ENCODE peak calls at places on chromosomes 2 and 18, in nine cellular contexts. O is tibial artery; X is effector memory CD4-positive, alpha-beta T cell; I is cardiac muscle cell; S is left ventricle myocardium inferior; T is esophagus squamous epithelium; R is astrocyte; C is endodermal cell; E is pancreas. L is an unnamed sample. For H3K4me1, the result is how much of the 10 kb centered on the place peaks cover.

GRCh38 chr2:241568738-241569137 is 10.2 kb downstream of the BOK start:
- DNase-seq in C (peak), E (no peak), S (no peak), I (no peak), X (no peak), T (no peak), O (no peak), R (no peak), L (no peak)

GRCh38 chr2:13533524-13533922 is 816.8 kb downstream of the TRIB2 start:
- DNase-seq in I (no peak), R (no peak), O (no peak), C (no peak), X (no peak), S (no peak), T (no peak), E (no peak), L (no peak)

GRCh38 chr2:30193104-30193681 is 38.1 kb upstream of the LBH start:
- DNase-seq in R (no peak), X (no peak), E (no peak), C (no peak), O (no peak), S (no peak), I (peak), T (no peak), L (no peak)

GRCh38 chr2:231646471-231646870 is 53.8 kb downstream of the TEX44 start:
- DNase-seq in C (no peak), E (no peak), S (no peak), R (no peak), I (no peak), X (no peak), O (no peak), T (no peak), L (no peak)

GRCh38 chr2:228847684-228848083 is 423.4 kb downstream of the PID1 start:
- DNase-seq in X (no peak), C (no peak), O (no peak), R (peak), I (peak), S (no peak), T (no peak), E (no peak), L (no peak)

GRCh38 chr2:126894082-126894481 is 4.6 kb upstream of the TEX51 start:
- DNase-seq in X (no peak), T (no peak), S (no peak), O (no peak), R (no peak), C (no peak), E (no peak), I (no peak), L (no peak)

GRCh38 chr2:183383854-183384253 is 259.6 kb downstream of the NUP35 start:
- DNase-seq in I (no peak), T (no peak), R (no peak), E (no peak), X (no peak), O (no peak), S (no peak), C (no peak), L (no peak)

GRCh38 chr2:85754313-85755095 is 713 bp downstream of the ATOH8 start:
- DNase-seq in I (peak), T (no peak), S (peak), E (peak), X (peak), O (no peak), C (peak), R (peak), L (peak)

GRCh38 chr2:37301408-37301807 is 23.2 kb downstream of the PRKD3 start:
- DNase-seq in E (no peak), I (no peak), S (no peak), C (no peak), X (no peak), R (no peak), T (no peak), O (no peak), L (no peak)

GRCh38 chr18:76922107-76922506 is 99.8 kb downstream of the ZNF236 start:
- DNase-seq in C (peak), O (peak), S (no peak), E (no peak), T (no peak), I (peak), R (peak), X (no peak), L (peak)

GRCh38 chr2:58106896-58107295 is 60.3 kb downstream of the VRK2 start:
- DNase-seq in I (no peak), T (no peak), O (no peak), C (no peak), S (no peak), E (no peak), R (peak), X (no peak), L (no peak)

GRCh38 chr2:24920813-24921441 is 890 bp upstream of the ADCY3 start:
- DNase-seq in O (no peak), S (no peak), X (no peak), C (peak), E (no peak), T (no peak), R (no peak), I (no peak), L (no peak)

GRCh38 chr2:168530980-168531379 is 74.9 kb downstream of the CERS6 start:
- DNase-seq in O (no peak), S (no peak), T (no peak), X (no peak), E (no peak), R (no peak), I (peak), C (no peak), L (no peak)

GRCh38 chr2:112821142-112821541 is 15.4 kb downstream of the IL1B start:
- DNase-seq in O (no peak), R (no peak), I (no peak), X (no peak), C (peak), E (no peak), S (no peak), T (no peak), L (no peak)

GRCh38 chr2:186590538-186591441 is 934 bp downstream of the ITGAV start:
- DNase-seq in X (no peak), T (no peak), I (peak), S (no peak), O (no peak), R (peak), C (peak), E (no peak), L (peak)

GRCh38 chr2:169834401-169834800 is 7.1 kb downstream of the UBR3 start:
- DNase-seq in R (no peak), I (no peak), O (no peak), T (no peak), X (no peak), S (no peak), C (no peak), E (no peak), L (no peak)

GRCh38 chr2:10128420-10128819 is 5.9 kb downstream of the RRM2 start:
- DNase-seq in X (no peak), S (no peak), I (no peak), R (no peak), E (no peak), T (no peak), O (no peak), C (no peak), L (no peak)

GRCh38 chr18:8301427-8302172 is 307.6 kb upstream of the RAB12 start:
- DNase-seq in I (peak), S (no peak), R (peak), E (peak), O (no peak), T (no peak), X (no peak), C (no peak), L (no peak)

GRCh38 chr2:14633451-14634211 is 1.1 kb downstream of the LRATD1 start:
- DNase-seq in C (peak), T (no peak), X (no peak), O (no peak), E (peak), R (no peak), S (peak), I (no peak), L (no peak)

GRCh38 chr2:36366491-36367120 is 11.0 kb downstream of the CRIM1 start:
- DNase-seq in E (no peak), C (no peak), X (no peak), R (no peak), T (no peak), S (no peak), O (no peak), I (no peak), L (no peak)

GRCh38 chr2:39728941-39729351 is 50.1 kb downstream of the THUMPD2 start:
- DNase-seq in E (no peak), R (peak), C (peak), X (no peak), I (peak), T (no peak), O (no peak), S (no peak), L (no peak)

GRCh38 chr2:58521803-58522602 is 280.9 kb upstream of the FANCL start:
- DNase-seq in R (peak), S (no peak), O (no peak), X (no peak), C (peak), T (no peak), E (no peak), I (no peak), L (no peak)

GRCh38 chr2:195820373-195820772 is 163.3 kb downstream of the SLC39A10 start:
- DNase-seq in X (no peak), S (no peak), T (no peak), I (peak), O (no peak), C (no peak), R (peak), E (no peak), L (no peak)

GRCh38 chr2:126902152-126902835 is 3.6 kb downstream of the TEX51 start:
- DNase-seq in E (no peak), C (peak), S (no peak), X (no peak), T (no peak), I (no peak), R (no peak), O (no peak), L (no peak)

GRCh38 chr18:32373995-32374394 is 96.7 kb downstream of the GAREM1 start:
- DNase-seq in E (no peak), R (peak), O (no peak), S (no peak), C (no peak), T (no peak), X (no peak), I (peak), L (no peak)

GRCh38 chr2:229235136-229235914 is 35.8 kb downstream of the PID1 start:
- DNase-seq in T (no peak), X (no peak), R (peak), S (no peak), E (no peak), I (peak), C (peak), O (peak), L (no peak)

GRCh38 chr2:197786010-197786877 is 1.1 kb upstream of the BOLL start:
- DNase-seq in E (peak), O (no peak), S (peak), C (peak), R (no peak), X (no peak), I (no peak), T (no peak), L (peak)

GRCh38 chr2:72895759-72896281 is 8.6 kb downstream of the SPR start:
- DNase-seq in R (peak), I (peak), C (peak), T (no peak), O (no peak), E (no peak), S (no peak), X (no peak), L (no peak)

GRCh38 chr2:160432633-160433032 is 61.0 kb downstream of the RBMS1 start:
- DNase-seq in T (no peak), O (no peak), I (peak), S (no peak), E (no peak), R (peak), X (no peak), C (peak), L (no peak)

GRCh38 chr2:96325884-96326255 is 753 bp downstream of the ITPRIPL1 start:
- DNase-seq in E (no peak), O (no peak), T (no peak), I (no peak), X (no peak), S (no peak), R (no peak), C (no peak), L (peak)

GRCh38 chr2:109285244-109285651 is 156.2 kb downstream of the SH3RF3 start:
- DNase-seq in R (peak), C (no peak), S (no peak), X (no peak), I (no peak), E (no peak), O (no peak), T (no peak), L (no peak)

GRCh38 chr2:9990735-9991134 is 39.2 kb downstream of the GRHL1 start:
- DNase-seq in T (no peak), I (peak), X (no peak), C (no peak), S (peak), E (no peak), O (peak), R (no peak), L (no peak)

GRCh38 chr2:121530210-121530562 is 494 bp upstream of the RNU4ATAC start:
- DNase-seq in R (peak), O (peak), X (no peak), C (peak), I (peak), T (peak), E (no peak), S (peak), L (no peak)

GRCh38 chr2:217360781-217361485 is 501.1 kb upstream of the TNP1 start:
- DNase-seq in X (no peak), E (no peak), C (no peak), T (no peak), S (no peak), R (peak), I (peak), O (peak), L (no peak)

GRCh38 chr2:47208852-47209606 is 53.9 kb upstream of the STPG4 start:
- DNase-seq in O (no peak), S (no peak), R (peak), C (no peak), T (no peak), X (no peak), I (peak), E (no peak), L (no peak)

GRCh38 chr2:64403426-64403825 is 50.5 kb upstream of the LGALSL start:
- DNase-seq in R (no peak), T (no peak), I (no peak), C (no peak), X (no peak), E (no peak), S (no peak), O (no peak), L (no peak)

GRCh38 chr2:25402477-25402876 is 60.8 kb upstream of the DNMT3A start:
- DNase-seq in I (no peak), S (no peak), E (no peak), C (no peak), X (no peak), R (no peak), T (no peak), O (no peak), L (peak)

GRCh38 chr18:48562075-48562474 is 23.2 kb downstream of the CTIF start:
- DNase-seq in C (no peak), X (no peak), R (no peak), E (no peak), O (no peak), S (no peak), T (no peak), I (no peak), L (no peak)

GRCh38 chr2:1605102-1605501 is 139.2 kb downstream of the PXDN start:
- DNase-seq in S (peak), T (no peak), E (no peak), I (peak), X (no peak), O (no peak), C (peak), R (peak), L (peak)

GRCh38 chr2:1605659-1606400 is 138.5 kb downstream of the PXDN start:
- DNase-seq in X (no peak), E (no peak), I (peak), R (peak), T (no peak), O (no peak), S (peak), C (peak), L (no peak)

GRCh38 chr2:1607971-1608688 is 136.2 kb downstream of the PXDN start:
- DNase-seq in S (no peak), E (no peak), T (no peak), I (no peak), C (no peak), R (peak), O (no peak), X (no peak), L (no peak)

GRCh38 chr2:1607236-1607920 is 136.9 kb downstream of the PXDN start:
- DNase-seq in R (no peak), T (no peak), S (no peak), I (no peak), O (no peak), C (no peak), X (no peak), E (no peak), L (no peak)

DNA sequence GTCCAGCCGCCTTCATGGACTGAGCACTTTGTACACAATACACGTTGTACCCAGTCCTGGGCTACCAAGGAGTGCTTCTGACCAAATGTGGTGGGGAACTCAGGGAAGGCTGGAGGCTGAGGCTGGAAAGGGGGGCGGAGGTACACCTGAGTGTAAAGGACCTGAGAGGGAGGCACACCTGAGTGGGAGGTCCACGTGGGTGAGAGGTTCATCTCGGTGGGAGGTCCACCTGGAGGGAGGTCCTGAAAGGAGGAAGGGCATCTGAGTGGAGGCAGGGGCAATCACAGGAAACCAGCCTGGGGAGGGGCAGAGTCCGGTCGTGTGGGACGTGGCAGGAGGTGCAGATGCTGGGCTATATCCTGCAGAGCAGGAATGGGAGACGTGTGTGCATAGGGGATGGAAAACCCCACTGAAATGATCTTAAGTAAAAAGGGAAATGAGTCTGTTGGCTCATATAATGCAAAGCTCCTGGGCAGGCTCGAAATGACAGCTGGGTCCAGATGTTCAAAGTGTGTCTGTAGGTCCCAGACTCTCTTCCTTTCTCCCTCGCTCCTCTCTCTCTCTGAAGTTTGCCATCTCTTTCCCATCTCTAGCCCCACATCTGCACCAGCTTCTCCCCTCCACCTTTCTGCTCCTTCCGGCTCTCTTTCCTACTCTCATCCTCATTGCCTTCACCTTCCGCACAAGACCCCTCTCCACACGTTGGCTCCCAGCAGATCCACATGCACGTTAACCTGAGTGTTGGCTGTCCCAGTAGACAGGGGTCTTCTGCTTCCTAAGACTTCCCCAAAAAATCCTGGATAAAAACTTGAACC is 137.7 kb downstream of the PXDN start:
- DNase-seq in X (no peak), E (no peak), O (no peak), T (no peak), I (no peak), S (no peak), C (peak), R (no peak), L (no peak)
- H3K4me1 ChIP-seq in X (under half), E (under half), O (under half), T (under half), I (under half), S (under half), C (under half), R (under half), L (under half)

GRCh38 chr2:98583516-98583865 is 24.8 kb downstream of the COA5 start:
- DNase-seq in E (no peak), O (no peak), R (no peak), T (no peak), C (peak), S (no peak), X (no peak), I (no peak), L (no peak)
- H3K27ac ChIP-seq in E (no peak), O (no peak), R (no peak), T (no peak), C (no peak), S (no peak), X (no peak), I (no peak), L (no peak)

GRCh38 chr18:7205346-7205745 is 25.5 kb upstream of the LRRC30 start:
- DNase-seq in X (no peak), R (peak), E (no peak), I (peak), C (no peak), S (no peak), T (no peak), O (no peak), L (no peak)
- H3K4me1 ChIP-seq in X (under half), R (under half), E (under half), I (under half), C (under half), S (under half), T (under half), O (under half), L (under half)

GRCh38 chr2:207143474-207144190 is 22.1 kb downstream of the KLF7 start:
- DNase-seq in E (no peak), C (peak), X (peak), S (peak), R (peak), I (peak), T (peak), O (peak), L (no peak)
- H3K27ac ChIP-seq in E (peak), C (peak), X (peak), S (peak), R (peak), I (peak), T (peak), O (peak), L (no peak)

DNA sequence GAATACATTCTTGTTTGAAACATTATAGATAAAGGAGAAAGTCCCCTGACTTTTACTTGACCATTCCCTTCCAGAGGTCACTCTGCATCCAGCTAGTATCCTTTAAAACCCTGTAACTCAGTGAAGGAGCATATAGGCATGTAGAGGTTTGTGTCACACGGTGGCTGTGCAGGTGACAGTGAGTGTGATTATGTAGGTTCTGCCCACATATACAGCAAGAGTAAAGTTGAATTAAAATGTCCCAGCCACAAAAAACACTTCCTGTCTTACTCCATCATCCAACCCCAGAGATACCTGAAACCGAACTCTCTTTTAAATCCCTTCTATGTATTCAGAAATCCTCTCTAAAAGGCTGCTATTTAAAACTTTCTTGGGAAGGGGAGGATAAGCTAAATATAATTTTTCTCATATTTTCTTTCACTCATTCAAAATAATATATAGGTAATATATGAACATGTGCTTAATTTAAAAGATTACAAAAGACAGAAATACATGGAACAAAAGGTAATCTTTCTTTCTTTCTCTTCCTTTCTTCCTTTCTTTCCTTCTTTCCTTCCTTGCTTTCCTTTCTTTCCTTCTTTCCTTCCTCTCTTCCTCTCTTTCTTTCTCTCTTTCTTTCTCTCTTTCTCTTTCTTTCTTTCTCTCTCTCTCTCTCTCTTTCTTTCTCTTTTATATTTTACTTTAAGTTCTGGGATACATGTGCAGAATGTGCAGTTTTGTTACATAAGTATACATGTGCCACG is 20.6 kb upstream of the ACSL3 start:
- DNase-seq in E (no peak), C (no peak), R (no peak), O (no peak), S (no peak), X (no peak), I (no peak), T (no peak), L (no peak)
- H3K4me1 ChIP-seq in E (under half), C (under half), R (under half), O (under half), S (under half), X (under half), I (under half), T (half or more), L (under half)

GRCh38 chr2:190603374-190603773 is 45.5 kb upstream of the NAB1 start:
- DNase-seq in I (no peak), O (no peak), X (no peak), R (no peak), C (no peak), E (no peak), S (no peak), T (no peak), L (no peak)

GRCh38 chr2:190607657-190608357 is 41.1 kb upstream of the NAB1 start:
- DNase-seq in C (no peak), S (no peak), X (no peak), I (peak), O (no peak), R (peak), T (no peak), E (no peak), L (no peak)

GRCh38 chr2:190607014-190607597 is 41.8 kb upstream of the NAB1 start:
- DNase-seq in O (no peak), E (no peak), S (no peak), R (peak), X (no peak), C (no peak), I (peak), T (no peak), L (no peak)
- H3K27ac ChIP-seq in O (no peak), E (no peak), S (no peak), R (peak), X (no peak), C (no peak), I (peak), T (no peak), L (no peak)

GRCh38 chr18:5520464-5520863 is 23.3 kb downstream of the EPB41L3 start:
- DNase-seq in S (no peak), R (no peak), E (no peak), O (no peak), T (no peak), C (no peak), X (no peak), I (no peak), L (no peak)
- H3K4me1 ChIP-seq in S (under half), R (under half), E (under half), O (under half), T (under half), C (under half), X (under half), I (under half), L (under half)